ENCODE peak calls at places on chromosome 7, in eight cellular contexts. One of them, this sample, is unnamed.
A peak's percentile ranks its signal among the peaks of the same experiment; 100 is the strongest.

GRCh38 chr7:463362-464176 is 56.1 kb downstream of the PDGFA start:
- DNase-seq in T follicular helper cell: no peak
- DNase-seq in GM10248: no peak
- DNase-seq in naive thymus-derived CD8-positive, alpha-beta T cell: no peak
- DNase-seq in stimulated activated naive CD4-positive, alpha-beta T cell: no peak
- DNase-seq in NCI-H1694 treated with DMSO at 0.1 percent for 48 hours: no peak
- DNase-seq in stimulated activated CD4-positive, alpha-beta T cell treated with anti-CD3 and anti-CD28 coated beads, Interleukin-2, amount 100 ng/mL, for 4 hours: no peak
- DNase-seq in mammary epithelial cell: no peak
- DNase-seq in this sample: no peak

GRCh38 chr7:86282014-86282682 is 361.6 kb upstream of the GRM3 start:
- DNase-seq in T follicular helper cell: no peak
- DNase-seq in GM10248: no peak
- DNase-seq in naive thymus-derived CD8-positive, alpha-beta T cell: no peak
- DNase-seq in stimulated activated naive CD4-positive, alpha-beta T cell: no peak
- DNase-seq in NCI-H1694 treated with DMSO at 0.1 percent for 48 hours: no peak
- DNase-seq in stimulated activated CD4-positive, alpha-beta T cell treated with anti-CD3 and anti-CD28 coated beads, Interleukin-2, amount 100 ng/mL, for 4 hours: no peak
- DNase-seq in mammary epithelial cell: no peak
- DNase-seq in this sample: no peak

GRCh38 chr7:47453093-47454056 is 128.5 kb downstream of the TNS3 start:
- DNase-seq in T follicular helper cell: no peak
- DNase-seq in GM10248: no peak
- DNase-seq in naive thymus-derived CD8-positive, alpha-beta T cell: no peak
- DNase-seq in stimulated activated naive CD4-positive, alpha-beta T cell: no peak
- DNase-seq in NCI-H1694 treated with DMSO at 0.1 percent for 48 hours: no peak
- DNase-seq in stimulated activated CD4-positive, alpha-beta T cell treated with anti-CD3 and anti-CD28 coated beads, Interleukin-2, amount 100 ng/mL, for 4 hours: no peak
- DNase-seq in mammary epithelial cell: peak; percentile 69
- DNase-seq in this sample: no peak

GRCh38 chr7:95404316-95404715 is 8.1 kb upstream of the PON3 start:
- DNase-seq in T follicular helper cell: no peak
- DNase-seq in GM10248: no peak
- DNase-seq in naive thymus-derived CD8-positive, alpha-beta T cell: no peak
- DNase-seq in stimulated activated naive CD4-positive, alpha-beta T cell: no peak
- DNase-seq in NCI-H1694 treated with DMSO at 0.1 percent for 48 hours: peak; percentile 17
- DNase-seq in stimulated activated CD4-positive, alpha-beta T cell treated with anti-CD3 and anti-CD28 coated beads, Interleukin-2, amount 100 ng/mL, for 4 hours: no peak
- DNase-seq in mammary epithelial cell: no peak
- DNase-seq in this sample: no peak

GRCh38 chr7:131970602-131971001 is 414.2 kb upstream of the PODXL start:
- DNase-seq in T follicular helper cell: no peak
- DNase-seq in GM10248: no peak
- DNase-seq in naive thymus-derived CD8-positive, alpha-beta T cell: no peak
- DNase-seq in stimulated activated naive CD4-positive, alpha-beta T cell: no peak
- DNase-seq in NCI-H1694 treated with DMSO at 0.1 percent for 48 hours: no peak
- DNase-seq in stimulated activated CD4-positive, alpha-beta T cell treated with anti-CD3 and anti-CD28 coated beads, Interleukin-2, amount 100 ng/mL, for 4 hours: no peak
- DNase-seq in mammary epithelial cell: no peak
- DNase-seq in this sample: no peak

GRCh38 chr7:67487316-67487715 is 490.7 kb downstream of the TYW1 start:
- DNase-seq in T follicular helper cell: no peak
- DNase-seq in GM10248: no peak
- DNase-seq in naive thymus-derived CD8-positive, alpha-beta T cell: no peak
- DNase-seq in stimulated activated naive CD4-positive, alpha-beta T cell: no peak
- DNase-seq in NCI-H1694 treated with DMSO at 0.1 percent for 48 hours: no peak
- DNase-seq in stimulated activated CD4-positive, alpha-beta T cell treated with anti-CD3 and anti-CD28 coated beads, Interleukin-2, amount 100 ng/mL, for 4 hours: no peak
- DNase-seq in mammary epithelial cell: no peak
- DNase-seq in this sample: no peak

GRCh38 chr7:96697822-96698221 is 11.8 kb downstream of the SEM1 start:
- DNase-seq in T follicular helper cell: no peak
- DNase-seq in GM10248: no peak
- DNase-seq in naive thymus-derived CD8-positive, alpha-beta T cell: no peak
- DNase-seq in stimulated activated naive CD4-positive, alpha-beta T cell: no peak
- DNase-seq in NCI-H1694 treated with DMSO at 0.1 percent for 48 hours: no peak
- DNase-seq in stimulated activated CD4-positive, alpha-beta T cell treated with anti-CD3 and anti-CD28 coated beads, Interleukin-2, amount 100 ng/mL, for 4 hours: no peak
- DNase-seq in mammary epithelial cell: no peak
- DNase-seq in this sample: no peak

GRCh38 chr7:131231381-131232220 is 96.1 kb upstream of the MKLN1 start:
- DNase-seq in T follicular helper cell: peak; percentile 58
- DNase-seq in GM10248: peak; percentile 74
- DNase-seq in naive thymus-derived CD8-positive, alpha-beta T cell: peak; percentile 36
- DNase-seq in stimulated activated naive CD4-positive, alpha-beta T cell: peak; percentile 78
- DNase-seq in NCI-H1694 treated with DMSO at 0.1 percent for 48 hours: no peak
- DNase-seq in stimulated activated CD4-positive, alpha-beta T cell treated with anti-CD3 and anti-CD28 coated beads, Interleukin-2, amount 100 ng/mL, for 4 hours: peak; percentile 17
- DNase-seq in mammary epithelial cell: no peak
- DNase-seq in this sample: peak; percentile 59

GRCh38 chr7:157703131-157703530 is 366.3 kb downstream of the DNAJB6 start:
- DNase-seq in T follicular helper cell: no peak
- DNase-seq in GM10248: no peak
- DNase-seq in naive thymus-derived CD8-positive, alpha-beta T cell: no peak
- DNase-seq in stimulated activated naive CD4-positive, alpha-beta T cell: no peak
- DNase-seq in NCI-H1694 treated with DMSO at 0.1 percent for 48 hours: no peak
- DNase-seq in stimulated activated CD4-positive, alpha-beta T cell treated with anti-CD3 and anti-CD28 coated beads, Interleukin-2, amount 100 ng/mL, for 4 hours: no peak
- DNase-seq in mammary epithelial cell: no peak
- DNase-seq in this sample: no peak

GRCh38 chr7:152544971-152545619 is 109.3 kb upstream of the KMT2C start:
- DNase-seq in T follicular helper cell: no peak
- DNase-seq in GM10248: no peak
- DNase-seq in naive thymus-derived CD8-positive, alpha-beta T cell: no peak
- DNase-seq in stimulated activated naive CD4-positive, alpha-beta T cell: no peak
- DNase-seq in NCI-H1694 treated with DMSO at 0.1 percent for 48 hours: no peak
- DNase-seq in stimulated activated CD4-positive, alpha-beta T cell treated with anti-CD3 and anti-CD28 coated beads, Interleukin-2, amount 100 ng/mL, for 4 hours: no peak
- DNase-seq in mammary epithelial cell: no peak
- DNase-seq in this sample: no peak

GRCh38 chr7:95550546-95550945 is 45.8 kb downstream of the PDK4 start:
- DNase-seq in T follicular helper cell: no peak
- DNase-seq in GM10248: no peak
- DNase-seq in naive thymus-derived CD8-positive, alpha-beta T cell: no peak
- DNase-seq in stimulated activated naive CD4-positive, alpha-beta T cell: no peak
- DNase-seq in NCI-H1694 treated with DMSO at 0.1 percent for 48 hours: no peak
- DNase-seq in stimulated activated CD4-positive, alpha-beta T cell treated with anti-CD3 and anti-CD28 coated beads, Interleukin-2, amount 100 ng/mL, for 4 hours: no peak
- DNase-seq in mammary epithelial cell: no peak
- DNase-seq in this sample: no peak

GRCh38 chr7:140079121-140079536 is 16.4 kb upstream of the PARP12 start:
- DNase-seq in T follicular helper cell: no peak
- DNase-seq in GM10248: no peak
- DNase-seq in naive thymus-derived CD8-positive, alpha-beta T cell: no peak
- DNase-seq in stimulated activated naive CD4-positive, alpha-beta T cell: no peak
- DNase-seq in NCI-H1694 treated with DMSO at 0.1 percent for 48 hours: no peak
- DNase-seq in stimulated activated CD4-positive, alpha-beta T cell treated with anti-CD3 and anti-CD28 coated beads, Interleukin-2, amount 100 ng/mL, for 4 hours: no peak
- DNase-seq in mammary epithelial cell: peak; percentile 46
- DNase-seq in this sample: no peak

GRCh38 chr7:80318081-80318480 is 183.4 kb downstream of the GNAI1 start:
- DNase-seq in T follicular helper cell: no peak
- DNase-seq in GM10248: no peak
- DNase-seq in naive thymus-derived CD8-positive, alpha-beta T cell: no peak
- DNase-seq in stimulated activated naive CD4-positive, alpha-beta T cell: no peak
- DNase-seq in NCI-H1694 treated with DMSO at 0.1 percent for 48 hours: no peak
- DNase-seq in stimulated activated CD4-positive, alpha-beta T cell treated with anti-CD3 and anti-CD28 coated beads, Interleukin-2, amount 100 ng/mL, for 4 hours: no peak
- DNase-seq in mammary epithelial cell: no peak
- DNase-seq in this sample: no peak

This sample was measured in effector memory CD8-positive, alpha-beta T cell.